ENCODE peak calls at places on chromosomes 7 and 10, in five cellular contexts. A, Z, F, M and N are unnamed samples.

GRCh38 chr7:157219154-157219553 is 80.4 kb downstream of the UBE3C start:
- DNase-seq in A (no peak), Z (no peak), F (no peak), M (no peak), N (no peak)

GRCh38 chr7:47337531-47337930 is 244.4 kb downstream of the TNS3 start:
- DNase-seq in A (no peak), Z (peak), F (no peak), M (no peak), N (peak)

GRCh38 chr10:123203393-123204126 is 49.4 kb downstream of the BUB3 start:
- DNase-seq in A (no peak), Z (no peak), F (no peak), M (no peak), N (no peak)

GRCh38 chr7:131076032-131076431 is 251.6 kb upstream of the MKLN1 start:
- DNase-seq in A (no peak), Z (no peak), F (no peak), M (peak), N (peak)

GRCh38 chr7:108335264-108335918 is 120.8 kb downstream of the NRCAM start:
- DNase-seq in A (no peak), Z (peak), F (no peak), M (peak), N (peak)

GRCh38 chr10:24579911-24580310 is 143.8 kb downstream of the ARHGAP21 start:
- DNase-seq in A (no peak), Z (no peak), F (no peak), M (no peak), N (no peak)

GRCh38 chr10:126730856-126731612 is 60.5 kb upstream of the C10orf90 start:
- DNase-seq in A (no peak), Z (no peak), F (no peak), M (no peak), N (no peak)

GRCh38 chr10:103847909-103848468 is 7.4 kb downstream of the SH3PXD2A start:
- DNase-seq in A (no peak), Z (no peak), F (peak), M (no peak), N (no peak)

GRCh38 chr7:37067961-37068536 is 343.8 kb upstream of the AOAH start:
- DNase-seq in A (no peak), Z (no peak), F (no peak), M (no peak), N (no peak)

GRCh38 chr7:112523871-112524270 is 43.1 kb downstream of the LSMEM1 start:
- DNase-seq in A (no peak), Z (no peak), F (no peak), M (no peak), N (no peak)